ENCODE peak calls at places on chromosomes 13 and 19, in four cellular contexts. V is left lung; C is adrenal gland; A is CD4-positive, CD25-positive, alpha-beta regulatory T cell. S is an unnamed sample. For H3K4me1, the result is how much of the 10 kb centered on the place peaks cover.

GRCh38 chr13:48975101-48975925 is at the start of gene FNDC3A:
- DNase-seq in V (no peak), C (peak), A (no peak), S (peak)

GRCh38 chr19:48668332-48668731 is 4.5 kb downstream of the NTN5 start:
- DNase-seq in V (no peak), C (peak), A (no peak), S (no peak)

GRCh38 chr19:14562660-14563589 is 8.9 kb downstream of the NDUFB7 start:
- DNase-seq in V (no peak), C (no peak), A (no peak), S (no peak)

GRCh38 chr19:30245401-30246039 is 126.7 kb upstream of the ZNF536 start:
- DNase-seq in V (no peak), C (no peak), A (no peak), S (no peak)

GRCh38 chr19:40594251-40594650 is 6.9 kb upstream of the LTBP4 start:
- DNase-seq in V (no peak), C (no peak), A (no peak), S (no peak)

GRCh38 chr19:16371540-16371986 is 46.9 kb downstream of the KLF2 start:
- DNase-seq in V (peak), C (peak), A (peak), S (peak)

GRCh38 chr13:35988648-35989081 is 142.5 kb downstream of the DCLK1 start:
- DNase-seq in V (no peak), C (peak), A (no peak), S (no peak)

GRCh38 chr13:74465279-74465678 is 331.1 kb upstream of the KLF12 start:
- DNase-seq in V (no peak), C (no peak), A (no peak), S (no peak)

GRCh38 chr19:4267101-4267900 is 11.8 kb upstream of the SHD start:
- DNase-seq in V (peak), C (peak), A (peak), S (peak)

GRCh38 chr19:16429066-16429758 is 42.6 kb downstream of the EPS15L1 start:
- DNase-seq in V (no peak), C (peak), A (peak), S (no peak)

DNA sequence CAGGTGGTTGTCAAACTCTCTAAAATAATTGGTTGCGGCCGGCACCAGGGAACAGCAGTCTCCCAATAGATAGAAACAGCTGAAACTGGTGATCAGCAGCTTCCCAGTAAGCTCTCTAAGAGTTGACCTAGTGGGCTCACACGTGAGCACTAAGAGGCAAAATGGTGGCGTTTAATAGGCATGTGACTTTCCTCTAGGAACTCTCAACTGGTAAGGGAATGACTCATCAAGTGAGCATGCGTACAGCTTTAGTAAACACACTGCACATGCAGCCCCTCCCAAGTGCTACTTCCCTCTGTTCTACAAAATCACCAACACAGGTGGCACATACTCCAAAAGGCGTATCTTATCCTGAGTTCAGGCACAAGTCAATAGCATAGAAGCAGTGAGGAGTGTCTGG is 41.7 kb downstream of the TNFSF11 start:
- DNase-seq in V (no peak), C (no peak), A (no peak), S (no peak)
- H3K4me1 ChIP-seq in V (under half), C (under half), A (under half), S (under half)

GRCh38 chr13:113545455-113545930 is 39.1 kb upstream of the TFDP1 start:
- DNase-seq in V (peak), C (no peak), A (no peak), S (peak)
- H3K27ac ChIP-seq in V (no peak), C (no peak), A (no peak), S (no peak)

GRCh38 chr13:110887955-110888333 is 26.9 kb downstream of the ANKRD10 start:
- DNase-seq in V (no peak), C (no peak), A (no peak), S (no peak)
- H3K4me1 ChIP-seq in V (under half), C (under half), A (under half), S (under half)

GRCh38 chr19:6735181-6735891 is 2.0 kb downstream of the GPR108 start:
- DNase-seq in V (peak), C (no peak), A (no peak), S (no peak)
- H3K27ac ChIP-seq in V (no peak), C (no peak), A (peak), S (no peak)